ENCODE peak calls at places on chromosomes 13 and 19, in nine cellular contexts. L, D, T, P, E, M, H, Q and Y are unnamed samples.

GRCh38 chr13:32026619-32027018 is 5.0 kb upstream of the FRY start:
- DNase-seq in L (no peak), D (no peak), T (no peak), P (no peak), E (no peak), M (no peak), H (no peak), Q (no peak), Y (no peak)

GRCh38 chr19:18999016-18999758 is 34.1 kb downstream of the SUGP2 start:
- DNase-seq in L (no peak), D (no peak), T (peak; percentile 21), P (no peak), E (no peak), M (peak; percentile 39), H (no peak), Q (no peak), Y (no peak)

GRCh38 chr19:11780431-11781020 is 13.7 kb downstream of the ZNF441 start:
- DNase-seq in L (no peak), D (no peak), T (no peak), P (no peak), E (no peak), M (no peak), H (no peak), Q (no peak), Y (no peak)

GRCh38 chr13:108220042-108220441 is 1.9 kb downstream of the ABHD13 start:
- DNase-seq in L (peak; percentile 69), D (no peak), T (no peak), P (no peak), E (no peak), M (no peak), H (no peak), Q (no peak), Y (no peak)

GRCh38 chr19:40217027-40217810 is 965 bp downstream of the TTC9B start:
- DNase-seq in L (peak; percentile 79), D (no peak), T (no peak), P (no peak), E (no peak), M (peak; percentile 88), H (no peak), Q (peak; percentile 37), Y (no peak)

GRCh38 chr19:12052571-12053169 is at the start of gene ZNF878:
- DNase-seq in L (peak; percentile 93), D (peak; percentile 81), T (peak; percentile 67), P (peak; percentile 92), E (peak; percentile 91), M (peak; percentile 93), H (peak; percentile 19), Q (peak; percentile 94), Y (peak; percentile 80)

GRCh38 chr13:80363890-80364503 is 23.1 kb upstream of the SPRY2 start:
- DNase-seq in L (no peak), D (no peak), T (no peak), P (no peak), E (no peak), M (no peak), H (no peak), Q (no peak), Y (no peak)

GRCh38 chr19:1251233-1251502 is 2.8 kb downstream of the MIDN start:
- DNase-seq in L (no peak), D (peak; percentile 49), T (no peak), P (no peak), E (peak; percentile 86), M (peak; percentile 95), H (no peak), Q (peak; percentile 49), Y (no peak)

GRCh38 chr19:38737297-38737865 is 6.9 kb downstream of the CAPN12 start:
- DNase-seq in L (peak; percentile 52), D (no peak), T (no peak), P (no peak), E (no peak), M (no peak), H (no peak), Q (no peak), Y (no peak)

GRCh38 chr13:30375436-30375835 is 46.9 kb upstream of the UBE2L5 start:
- DNase-seq in L (no peak), D (no peak), T (no peak), P (no peak), E (no peak), M (no peak), H (no peak), Q (no peak), Y (no peak)

GRCh38 chr13:33927315-33927714 is 109.4 kb downstream of the RFC3 start:
- DNase-seq in L (no peak), D (peak; percentile 14), T (no peak), P (no peak), E (no peak), M (no peak), H (no peak), Q (no peak), Y (no peak)

GRCh38 chr13:84553252-84553651 is 671.0 kb upstream of the SLITRK1 start:
- DNase-seq in L (no peak), D (no peak), T (no peak), P (no peak), E (no peak), M (no peak), H (no peak), Q (no peak), Y (no peak)

GRCh38 chr19:9958451-9958850 is 22.1 kb upstream of the OLFM2 start:
- DNase-seq in L (no peak), D (peak; percentile 82), T (peak; percentile 69), P (no peak), E (no peak), M (no peak), H (no peak), Q (no peak), Y (no peak)

GRCh38 chr19:6734096-6734696 is 3.2 kb downstream of the GPR108 start:
- DNase-seq in L (no peak), D (no peak), T (no peak), P (no peak), E (no peak), M (peak; percentile 67), H (no peak), Q (no peak), Y (no peak)

GRCh38 chr13:29428310-29428991 is 167.0 kb downstream of the SLC7A1 start:
- DNase-seq in L (no peak), D (no peak), T (no peak), P (peak; percentile 22), E (peak; percentile 37), M (no peak), H (no peak), Q (peak; percentile 52), Y (no peak)

GRCh38 chr13:39422845-39423565 is 180.0 kb downstream of the LHFPL6 start:
- DNase-seq in L (no peak), D (no peak), T (no peak), P (no peak), E (no peak), M (no peak), H (no peak), Q (no peak), Y (no peak)

GRCh38 chr13:79782541-79783216 is 301.7 kb downstream of the NDFIP2 start:
- DNase-seq in L (no peak), D (peak; percentile 86), T (peak; percentile 44), P (peak; percentile 70), E (peak; percentile 77), M (peak; percentile 78), H (no peak), Q (peak; percentile 74), Y (no peak)

GRCh38 chr19:8389891-8390616 is at the start of gene RAB11B:
- DNase-seq in L (peak; percentile 100), D (peak; percentile 100), T (peak; percentile 99), P (peak; percentile 94), E (peak; percentile 100), M (peak; percentile 97), H (peak; percentile 97), Q (peak; percentile 98), Y (peak; percentile 88)
- TF ChIP-seq CTCF in L (no peak), D (no peak), T (no peak), P (no peak), E (no peak), M (no peak), H (no peak), Q (no peak), Y (no peak)

GRCh38 chr19:31548941-31549340 is 199.7 kb upstream of the TSHZ3 start:
- DNase-seq in L (no peak), D (peak; percentile 2), T (peak; percentile 11), P (no peak), E (no peak), M (no peak), H (no peak), Q (peak; percentile 20), Y (no peak)
- TF ChIP-seq CTCF in L (peak; percentile 15), D (peak; percentile 42), T (peak; percentile 79), P (peak; percentile 57), E (peak; percentile 39), M (no peak), H (no peak), Q (peak; percentile 55), Y (peak; percentile 30)

DNA sequence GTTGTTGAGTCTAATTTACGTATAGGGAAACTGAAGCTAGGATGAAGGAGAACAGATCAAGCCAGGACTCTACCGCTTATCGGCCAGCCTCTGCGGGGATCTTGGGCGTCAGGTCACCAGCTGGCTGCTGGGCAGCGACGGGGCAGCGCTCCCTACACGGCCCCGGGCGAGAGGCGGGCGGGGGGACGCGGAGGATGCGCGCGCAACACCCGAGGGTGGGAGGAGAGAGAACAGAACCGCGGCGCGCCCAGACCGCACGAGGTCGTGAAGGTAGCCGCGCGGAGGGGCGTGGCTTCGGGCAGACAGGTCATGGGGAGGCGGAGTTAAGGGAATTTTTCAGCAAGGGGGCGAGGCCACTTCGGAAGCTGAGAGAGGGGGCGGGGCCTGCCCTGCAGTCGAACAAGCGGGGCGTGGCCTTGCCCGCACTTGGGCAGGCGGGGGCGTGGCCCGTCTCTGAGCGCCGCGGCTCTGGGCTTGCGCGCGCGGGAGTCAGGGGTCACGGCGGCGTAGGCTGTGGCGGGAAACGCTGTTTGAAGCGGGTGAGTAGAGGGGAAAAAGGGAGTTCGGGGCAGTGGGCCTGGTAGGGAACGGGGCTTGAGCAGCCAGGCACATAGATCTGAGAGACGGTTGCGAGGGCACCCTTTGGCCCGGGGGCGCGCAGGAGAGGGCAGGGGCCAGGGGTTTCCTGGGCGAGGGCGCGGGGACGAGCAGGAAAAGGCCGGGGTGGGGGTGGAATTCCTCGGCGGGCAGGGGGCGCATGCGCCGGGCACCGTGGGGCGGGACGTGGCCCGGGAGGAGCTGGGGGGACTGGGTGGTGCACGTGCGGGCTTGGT is at the start of gene POLD1:
- DNase-seq in L (peak; percentile 100), D (peak; percentile 96), T (peak; percentile 92), P (peak; percentile 98), E (peak; percentile 95), M (peak; percentile 100), H (peak; percentile 98), Q (peak; percentile 100), Y (peak; percentile 96)
- TF ChIP-seq CTCF in L (no peak), D (no peak), T (no peak), P (no peak), E (no peak), M (no peak), H (no peak), Q (no peak), Y (no peak)

DNA sequence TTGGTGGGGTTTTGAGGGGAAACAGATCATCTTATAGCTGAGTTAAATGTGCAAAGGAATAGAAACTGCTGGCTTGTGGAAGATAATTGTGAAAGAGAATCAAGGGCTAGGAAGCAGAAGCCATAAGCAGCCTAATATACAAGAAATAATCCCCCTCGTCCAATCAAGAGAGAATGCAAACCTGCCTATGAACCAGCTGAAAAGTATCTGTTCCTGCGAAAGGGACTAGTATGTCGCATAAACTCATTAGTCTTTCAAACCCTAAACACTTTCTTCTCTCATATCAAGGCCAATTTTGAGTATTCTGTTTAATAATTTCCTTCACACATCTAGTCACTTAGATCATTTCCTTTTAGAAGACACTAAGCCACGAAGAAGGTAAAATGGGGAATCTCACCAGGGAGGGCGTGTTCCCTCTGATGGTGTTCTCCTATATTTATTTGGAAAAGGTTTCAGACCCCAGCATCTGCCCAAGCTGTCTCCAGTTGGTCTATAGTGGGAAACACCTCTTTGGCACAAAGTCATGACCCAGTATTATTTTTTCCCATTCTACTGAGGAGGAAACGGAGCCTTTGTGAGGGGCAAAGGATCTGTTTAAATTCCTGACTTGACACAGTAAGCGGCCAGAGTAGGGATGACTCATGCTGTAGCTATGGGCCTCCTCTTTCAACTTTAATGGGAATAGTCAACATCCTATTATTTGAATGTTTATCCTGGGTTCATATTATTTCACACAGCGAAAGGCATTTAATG is 126.3 kb downstream of the FOXO1 start:
- DNase-seq in L (no peak), D (peak; percentile 86), T (peak; percentile 24), P (no peak), E (no peak), M (no peak), H (no peak), Q (no peak), Y (no peak)
- TF ChIP-seq CTCF in L (no peak), D (no peak), T (no peak), P (no peak), E (no peak), M (no peak), H (no peak), Q (no peak), Y (no peak)